ENCODE peak calls at places on chromosomes 4 and X, in nine cellular contexts. R is ovary; C is breast epithelium; K is PC-9; X is A673; P is naive thymus-derived CD4-positive, alpha-beta T cell; H is tibial artery; M is effector memory CD4-positive, alpha-beta T cell; N is heart right ventricle. T is an unnamed sample.

GRCh38 chr4:155353923-155354540 is 22.7 kb downstream of the MAP9 start:
- DNase-seq in R (peak; percentile 82), P (no peak), C (no peak), N (peak; percentile 41), K (peak; percentile 22), H (peak; percentile 58), X (peak; percentile 55), M (no peak), T (peak; percentile 74)

GRCh38 chr4:117700111-117700892 is 334.0 kb upstream of the NDST3 start:
- DNase-seq in M (no peak), C (no peak), P (no peak), R (no peak), K (no peak), N (no peak), X (peak; percentile 22), H (no peak), T (no peak)

GRCh38 chrX:112512509-112512908 is 167.2 kb downstream of the LHFPL1 start:
- DNase-seq in P (no peak), H (no peak), N (no peak), X (no peak), C (no peak), R (no peak), K (peak; percentile 2), M (no peak), T (no peak)

GRCh38 chr4:140641789-140642439 is 73.2 kb upstream of the UCP1 start:
- DNase-seq in H (no peak), M (no peak), C (peak; percentile 84), X (no peak), N (no peak), P (no peak), R (peak; percentile 78), K (peak; percentile 41), T (no peak)

GRCh38 chr4:83237591-83237990 is 47.0 kb downstream of the COQ2 start:
- DNase-seq in P (no peak), M (no peak), K (no peak), H (no peak), X (no peak), R (no peak), C (no peak), N (no peak), T (no peak)

GRCh38 chrX:81201692-81202412 is at the start of the genes HMGN5 and SH3BGRL:
- DNase-seq in N (peak; percentile 80), K (peak; percentile 72), M (peak; percentile 54), R (peak; percentile 87), H (peak; percentile 85), X (peak; percentile 89), P (peak; percentile 70), C (peak; percentile 64), T (peak; percentile 88)

GRCh38 chr4:113077611-113078010 is 28.2 kb downstream of the ANK2 start:
- DNase-seq in K (no peak), H (no peak), X (no peak), N (no peak), C (no peak), P (no peak), R (no peak), M (no peak), T (no peak)

GRCh38 chrX:37060999-37061398 is 52.8 kb downstream of the FAM47C start:
- DNase-seq in X (peak; percentile 73), R (no peak), K (peak; percentile 9), H (no peak), C (no peak), M (no peak), P (no peak), N (no peak), T (no peak)

GRCh38 chrX:143632625-143633387 is 3.1 kb downstream of the SLITRK4 start:
- DNase-seq in M (no peak), X (no peak), K (no peak), R (no peak), C (no peak), N (no peak), H (peak; percentile 29), P (no peak), T (no peak)

GRCh38 chr4:164935363-164935762 is 42.1 kb downstream of the TRIM61 start:
- DNase-seq in R (no peak), K (no peak), M (no peak), N (no peak), C (no peak), X (peak; percentile 68), P (no peak), H (no peak), T (no peak)

GRCh38 chr4:138672393-138672976 is 343.1 kb upstream of the NOCT start:
- DNase-seq in K (no peak), N (no peak), C (no peak), R (no peak), X (no peak), P (no peak), H (no peak), M (no peak), T (no peak)

GRCh38 chr4:1130318-1131186 is 17.2 kb upstream of the RNF212 start:
- DNase-seq in N (peak; percentile 49), C (peak; percentile 44), K (peak; percentile 63), M (peak; percentile 48), R (peak; percentile 81), H (peak; percentile 48), X (peak; percentile 82), P (peak; percentile 66), T (peak; percentile 80)

GRCh38 chr4:76801621-76802545 is 96.1 kb downstream of the SOWAHB start:
- DNase-seq in M (no peak), H (no peak), P (no peak), N (peak; percentile 51), K (no peak), R (peak; percentile 84), X (peak; percentile 71), C (no peak), T (no peak)
- H3K27ac ChIP-seq in M (no peak overlapping the region), H (no peak overlapping the region), P (no peak overlapping the region), N (peak overlapping the region; percentile 68), K (no peak overlapping the region), R (peak overlapping the region; percentile 68), X (peak overlapping the region; percentile 54), C (peak overlapping the region; percentile 79), T (no peak overlapping the region)

DNA sequence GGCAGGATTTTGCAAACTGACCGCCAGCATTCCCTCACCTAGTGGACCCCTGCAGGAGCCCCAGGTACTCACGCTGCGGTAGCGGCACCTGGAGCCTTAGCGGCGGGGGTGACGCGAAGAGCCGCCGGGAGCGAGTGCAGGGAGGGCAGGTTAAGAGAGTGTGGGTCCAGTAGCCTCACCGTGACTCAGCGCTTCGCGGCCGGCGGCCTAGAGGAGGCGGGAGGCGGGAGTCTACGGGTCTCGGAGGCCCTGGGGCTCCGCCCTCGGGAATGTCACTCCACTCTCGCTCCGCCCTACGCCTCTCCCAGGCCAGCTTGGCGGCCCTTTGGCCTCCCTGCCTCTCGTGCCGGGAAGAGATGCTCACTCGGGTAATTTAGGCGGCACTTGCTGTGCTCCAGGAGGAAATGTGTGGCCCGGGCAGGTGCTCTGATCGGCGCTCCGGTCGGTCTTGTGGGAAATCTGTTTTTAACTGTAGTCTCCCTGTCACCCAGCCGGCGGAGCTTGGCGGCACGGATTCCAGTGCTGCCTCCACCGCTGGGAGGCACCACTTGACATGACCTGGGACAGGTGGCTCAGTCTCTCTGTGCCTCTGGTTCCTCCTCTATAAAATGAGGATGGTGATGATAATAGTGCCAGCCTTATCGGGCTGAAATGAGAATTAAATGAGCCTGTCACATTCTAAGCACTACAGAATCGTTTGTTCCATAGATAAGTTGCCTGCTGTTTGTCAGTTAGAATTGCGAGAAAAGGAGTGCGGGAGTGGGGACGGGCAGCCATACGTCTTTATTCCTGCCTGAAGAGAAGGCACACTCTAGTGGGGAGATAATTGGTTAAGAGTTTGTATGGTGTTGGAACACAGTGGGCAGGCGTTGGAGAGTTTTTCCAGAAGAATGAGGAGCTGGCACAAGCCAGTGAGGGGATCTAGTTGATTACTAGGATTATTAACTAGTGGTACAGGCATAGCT is at the start of gene PIR:
- DNase-seq in H (peak; percentile 84), R (peak; percentile 84), K (peak; percentile 94), C (peak; percentile 71), M (peak; percentile 8), N (peak; percentile 81), X (peak; percentile 88), P (peak; percentile 8), T (peak; percentile 91)
- H3K4me3 ChIP-seq in H (peak within 1 kb of the TSS; percentile 64), R (peak within 1 kb of the TSS; percentile 48), K (peak within 1 kb of the TSS; percentile 86), C (peak within 1 kb of the TSS; percentile 45), M (peak within 1 kb of the TSS; percentile 40), N (peak within 1 kb of the TSS; percentile 72), X (peak within 1 kb of the TSS; percentile 52), P (peak within 1 kb of the TSS; percentile 46), T (no peak within 1 kb of the TSS)

DNA sequence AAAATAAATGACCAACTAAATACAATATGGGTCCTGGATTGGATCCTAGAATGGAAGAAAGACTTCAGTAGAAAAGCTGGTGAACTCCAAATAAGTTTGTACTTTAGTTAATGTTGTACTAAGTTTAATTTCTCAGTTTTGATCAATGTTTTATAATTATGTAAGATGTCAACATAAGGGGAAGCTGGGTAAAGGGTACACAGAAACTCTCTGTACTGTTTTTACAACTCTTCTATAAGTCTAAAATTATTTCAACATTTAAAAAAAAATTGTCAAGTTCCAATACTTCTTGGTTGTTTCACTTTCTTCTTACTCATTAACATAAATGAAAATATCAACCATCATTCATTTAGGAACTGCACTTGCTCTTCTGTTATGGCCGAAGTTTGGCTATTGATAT is 88.9 kb downstream of the NHSL2 start:
- DNase-seq in X (no peak), C (no peak), P (no peak), K (no peak), H (no peak), M (no peak), N (no peak), R (no peak), T (no peak)
- H3K4me1 ChIP-seq in X (peaks cover 17% of the 10 kb centered on the region), C (no peaks in the 10 kb centered on the region), P (no peaks in the 10 kb centered on the region), K (no peaks in the 10 kb centered on the region), H (peaks cover 7% of the 10 kb centered on the region), M (no peaks in the 10 kb centered on the region), N (peaks cover 24% of the 10 kb centered on the region), R (no peaks in the 10 kb centered on the region), T (no peaks in the 10 kb centered on the region)

GRCh38 chr4:163343604-163344146 is at the start of gene NPY5R:
- DNase-seq in X (peak; percentile 42), C (no peak), K (no peak), P (no peak), M (no peak), R (no peak), N (no peak), H (no peak), T (no peak)

DNA sequence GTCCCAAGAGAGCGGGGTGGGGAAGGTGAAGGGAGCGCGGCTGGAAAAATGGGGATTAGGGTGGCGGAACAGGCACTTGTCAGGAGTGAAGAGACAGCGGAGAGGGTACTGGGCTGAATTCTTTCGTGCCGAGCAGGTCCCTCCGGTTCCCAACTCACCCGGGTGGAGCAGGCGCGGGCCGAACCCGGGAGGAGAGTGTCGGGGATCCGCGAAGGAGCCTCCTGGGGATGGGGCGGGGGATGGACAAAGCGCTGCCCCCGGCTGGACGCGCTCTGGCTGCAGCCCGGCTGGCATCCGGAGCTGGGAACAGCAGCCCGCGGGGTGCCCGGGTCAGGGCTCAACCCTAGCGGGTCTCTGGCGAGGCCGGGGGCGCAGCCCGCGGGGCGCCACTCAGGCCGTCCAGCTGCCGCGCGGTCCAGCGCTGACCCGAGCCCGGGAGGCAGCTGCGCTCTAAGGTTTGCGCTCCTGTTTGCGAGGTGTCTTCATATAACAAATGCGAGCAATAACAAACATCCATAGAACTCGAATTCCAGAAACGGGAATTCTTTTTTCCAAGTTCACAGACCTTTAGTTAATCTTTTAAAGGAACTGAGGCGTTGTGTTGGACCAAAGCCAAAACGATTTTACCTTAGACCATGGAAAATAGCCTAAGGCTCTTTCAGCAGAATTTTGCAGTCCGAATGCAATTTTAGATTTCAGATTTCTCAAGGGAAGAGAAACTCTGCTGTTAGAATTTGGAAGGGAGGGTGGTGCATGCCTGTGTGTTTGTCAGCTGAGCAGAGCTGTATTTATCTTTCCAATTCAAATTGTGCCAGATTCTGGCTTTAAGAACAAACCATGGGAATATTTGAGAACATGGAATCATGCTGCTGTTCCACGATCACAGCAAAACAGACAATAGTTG is 707 bp downstream of the NPY5R start:
- DNase-seq in R (no peak), H (no peak), C (no peak), P (no peak), N (no peak), X (peak; percentile 36), K (no peak), M (no peak), T (peak; percentile 9)
- H3K27ac ChIP-seq in R (no peak overlapping the region), H (peak overlapping the region; percentile 97), C (peak overlapping the region; percentile 54), P (no peak overlapping the region), N (no peak overlapping the region), X (peak overlapping the region; percentile 85), K (no peak overlapping the region), M (no peak overlapping the region), T (no peak overlapping the region)

GRCh38 chrX:17738737-17739535 is 1.6 kb downstream of the SCML1 start:
- DNase-seq in X (no peak), K (no peak), P (no peak), R (no peak), M (no peak), C (no peak), H (no peak), N (no peak), T (no peak)
- H3K4me3 ChIP-seq in X (peak overlapping the region; percentile 64), K (peak overlapping the region; percentile 94), P (peak overlapping the region; percentile 73), R (peak overlapping the region; percentile 61), M (peak overlapping the region; percentile 57), C (peak overlapping the region; percentile 55), H (peak overlapping the region; percentile 70), N (peak overlapping the region; percentile 69), T (no peak overlapping the region)